ENCODE peak calls at places on chromosomes 7 and 10, in eight cellular contexts. One of them, this sample, is unnamed.

GRCh38 chr7:105654994-105655900 is 74.0 kb upstream of the EFCAB10 start:
- DNase-seq in brain microvascular endothelial cell: no peak
- DNase-seq in Peyer's patch: no peak
- DNase-seq in adrenal gland: no peak
- DNase-seq in heart right ventricle: peak
- DNase-seq in mammary epithelial cell: peak
- DNase-seq in AG04449: no peak
- DNase-seq in kidney epithelial cell: no peak
- DNase-seq in this sample: peak

GRCh38 chr7:66099551-66100407 is 14.9 kb upstream of the CRCP start:
- DNase-seq in Peyer's patch: peak
- DNase-seq in brain microvascular endothelial cell: peak
- DNase-seq in mammary epithelial cell: peak
- DNase-seq in AG04449: peak
- DNase-seq in adrenal gland: peak
- DNase-seq in kidney epithelial cell: no peak
- DNase-seq in heart right ventricle: peak
- DNase-seq in this sample: peak

GRCh38 chr10:65341323-65341922 is 1584.4 kb upstream of the LRRTM3 start:
- DNase-seq in adrenal gland: peak
- DNase-seq in AG04449: no peak
- DNase-seq in Peyer's patch: no peak
- DNase-seq in brain microvascular endothelial cell: peak
- DNase-seq in mammary epithelial cell: peak
- DNase-seq in kidney epithelial cell: peak
- DNase-seq in heart right ventricle: peak
- DNase-seq in this sample: peak

GRCh38 chr10:131858583-131859340 is 42.0 kb upstream of the PPP2R2D start:
- DNase-seq in AG04449: no peak
- DNase-seq in Peyer's patch: peak
- DNase-seq in heart right ventricle: no peak
- DNase-seq in mammary epithelial cell: no peak
- DNase-seq in adrenal gland: no peak
- DNase-seq in kidney epithelial cell: no peak
- DNase-seq in brain microvascular endothelial cell: no peak
- DNase-seq in this sample: no peak

GRCh38 chr10:73790886-73791625 is 5.7 kb downstream of the ZSWIM8 start:
- DNase-seq in mammary epithelial cell: no peak
- DNase-seq in kidney epithelial cell: no peak
- DNase-seq in heart right ventricle: no peak
- DNase-seq in adrenal gland: no peak
- DNase-seq in Peyer's patch: no peak
- DNase-seq in brain microvascular endothelial cell: no peak
- DNase-seq in AG04449: no peak
- DNase-seq in this sample: no peak

GRCh38 chr7:151366141-151366871 is 24.7 kb downstream of the NUB1 start:
- DNase-seq in Peyer's patch: no peak
- DNase-seq in heart right ventricle: no peak
- DNase-seq in mammary epithelial cell: no peak
- DNase-seq in AG04449: no peak
- DNase-seq in adrenal gland: no peak
- DNase-seq in kidney epithelial cell: no peak
- DNase-seq in brain microvascular endothelial cell: peak
- DNase-seq in this sample: no peak

GRCh38 chr10:930415-931325 is 835 bp downstream of the LARP4B start:
- DNase-seq in heart right ventricle: no peak
- DNase-seq in Peyer's patch: peak
- DNase-seq in mammary epithelial cell: peak
- DNase-seq in brain microvascular endothelial cell: no peak
- DNase-seq in adrenal gland: peak
- DNase-seq in AG04449: peak
- DNase-seq in kidney epithelial cell: no peak
- DNase-seq in this sample: no peak

GRCh38 chr10:132393695-132394181 is 3.3 kb upstream of the PWWP2B start:
- DNase-seq in brain microvascular endothelial cell: no peak
- DNase-seq in mammary epithelial cell: no peak
- DNase-seq in Peyer's patch: no peak
- DNase-seq in heart right ventricle: no peak
- DNase-seq in kidney epithelial cell: no peak
- DNase-seq in adrenal gland: no peak
- DNase-seq in AG04449: no peak
- DNase-seq in this sample: no peak

GRCh38 chr7:74063223-74063641 is 20.4 kb upstream of the LIMK1 start:
- DNase-seq in Peyer's patch: peak
- DNase-seq in adrenal gland: no peak
- DNase-seq in kidney epithelial cell: no peak
- DNase-seq in AG04449: no peak
- DNase-seq in heart right ventricle: no peak
- DNase-seq in mammary epithelial cell: no peak
- DNase-seq in brain microvascular endothelial cell: no peak
- DNase-seq in this sample: no peak

GRCh38 chr7:74063646-74064045 is 20.0 kb upstream of the LIMK1 start:
- DNase-seq in brain microvascular endothelial cell: no peak
- DNase-seq in mammary epithelial cell: no peak
- DNase-seq in kidney epithelial cell: no peak
- DNase-seq in AG04449: no peak
- DNase-seq in adrenal gland: no peak
- DNase-seq in Peyer's patch: peak
- DNase-seq in heart right ventricle: no peak
- DNase-seq in this sample: no peak

GRCh38 chr7:74064696-74065095 is 18.9 kb upstream of the LIMK1 start:
- DNase-seq in adrenal gland: no peak
- DNase-seq in kidney epithelial cell: no peak
- DNase-seq in brain microvascular endothelial cell: no peak
- DNase-seq in Peyer's patch: peak
- DNase-seq in AG04449: no peak
- DNase-seq in heart right ventricle: no peak
- DNase-seq in mammary epithelial cell: no peak
- DNase-seq in this sample: no peak

GRCh38 chr7:74059681-74060588 is 23.7 kb upstream of the LIMK1 start:
- DNase-seq in brain microvascular endothelial cell: no peak
- DNase-seq in AG04449: no peak
- DNase-seq in heart right ventricle: no peak
- DNase-seq in Peyer's patch: peak
- DNase-seq in kidney epithelial cell: no peak
- DNase-seq in mammary epithelial cell: peak
- DNase-seq in adrenal gland: peak
- DNase-seq in this sample: no peak

DNA sequence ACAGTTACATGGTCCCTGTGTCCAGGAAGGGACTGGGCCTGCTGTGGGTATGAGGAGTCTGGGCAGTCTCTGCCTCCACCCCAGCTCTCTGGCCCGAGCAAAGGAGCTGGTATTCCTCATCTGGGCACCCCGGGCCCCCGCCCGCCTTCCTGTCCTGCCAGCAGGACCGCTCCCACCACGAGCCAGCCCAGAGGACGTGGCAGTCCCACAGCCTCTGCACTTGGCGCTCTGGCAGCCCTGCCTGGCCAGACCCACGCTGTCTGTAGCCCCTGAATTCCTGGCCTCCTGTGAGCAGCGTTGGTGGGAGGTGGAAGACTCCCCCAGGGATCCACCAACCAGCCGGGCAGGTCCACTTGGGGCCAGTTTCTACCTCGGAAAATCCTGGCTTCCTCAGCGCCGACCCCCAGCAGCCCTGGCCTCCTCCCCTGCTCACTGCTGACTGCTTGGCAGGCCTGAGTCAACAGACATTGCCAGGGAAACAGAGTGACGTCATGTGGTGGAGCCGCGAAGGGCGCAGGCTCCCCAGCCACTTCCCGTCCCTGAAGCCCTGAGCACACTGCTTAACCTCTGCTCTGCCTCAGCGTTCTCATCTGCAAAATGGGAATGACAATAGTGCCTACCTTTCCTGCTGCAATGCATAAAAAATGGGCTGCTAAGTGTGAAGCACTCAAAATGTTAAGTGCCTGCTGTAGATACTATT is 21.6 kb upstream of the LIMK1 start:
- DNase-seq in Peyer's patch: peak
- DNase-seq in kidney epithelial cell: peak
- DNase-seq in heart right ventricle: peak
- DNase-seq in adrenal gland: peak
- DNase-seq in AG04449: no peak
- DNase-seq in mammary epithelial cell: peak
- DNase-seq in brain microvascular endothelial cell: peak
- DNase-seq in this sample: peak
- H3K4me3 ChIP-seq in Peyer's patch: peak
- H3K4me3 ChIP-seq in kidney epithelial cell: peak
- H3K4me3 ChIP-seq in heart right ventricle: peak
- H3K4me3 ChIP-seq in adrenal gland: peak
- H3K4me3 ChIP-seq in AG04449: peak
- H3K4me3 ChIP-seq in mammary epithelial cell: no peak
- H3K4me3 ChIP-seq in brain microvascular endothelial cell: peak
- H3K4me3 ChIP-seq in this sample: no peak

DNA sequence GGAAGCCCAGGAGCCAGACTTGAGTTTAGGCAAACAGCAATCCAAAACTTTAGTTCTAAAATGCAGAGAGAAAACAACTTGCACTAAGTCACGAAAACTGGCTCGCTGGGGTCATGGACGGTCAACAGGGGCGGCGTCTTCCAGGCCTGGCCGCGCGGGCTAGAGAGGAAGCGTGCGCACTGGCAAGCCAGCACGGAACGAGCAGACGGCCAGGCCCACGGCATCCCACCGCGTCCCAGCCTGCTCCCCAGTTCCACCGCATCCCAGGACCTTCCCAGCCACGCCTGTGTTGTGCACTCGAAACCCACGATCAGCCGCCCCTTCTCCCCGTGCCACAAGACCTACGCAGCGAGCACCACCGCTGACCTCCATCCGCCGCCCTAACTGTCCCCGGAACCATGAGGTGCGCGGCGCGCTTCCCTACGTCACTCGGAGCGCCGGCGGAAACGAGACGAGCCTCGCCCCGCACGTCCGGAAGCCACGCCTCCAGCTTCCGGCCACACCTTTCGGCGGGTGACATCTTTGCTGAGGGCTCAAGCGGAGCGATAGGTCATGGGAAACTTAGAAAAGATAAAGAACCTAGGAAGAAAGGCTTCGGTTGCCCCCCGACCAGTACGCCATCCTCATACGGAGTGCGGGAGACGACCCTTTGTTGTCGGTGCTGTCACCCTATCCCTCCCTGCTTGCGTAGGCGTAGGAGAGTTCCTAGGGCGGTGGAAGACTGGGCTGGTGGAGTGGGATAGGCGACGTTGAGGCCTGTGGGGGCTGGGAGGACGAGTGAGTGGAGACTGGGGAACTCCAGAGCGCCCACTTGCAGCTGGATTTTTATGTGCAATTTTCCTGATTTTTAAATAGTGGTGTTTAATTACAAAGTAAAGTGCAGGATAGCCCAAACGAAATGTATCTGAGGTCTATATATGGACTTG is at the start of gene TBRG4:
- DNase-seq in adrenal gland: peak
- DNase-seq in brain microvascular endothelial cell: peak
- DNase-seq in Peyer's patch: peak
- DNase-seq in AG04449: peak
- DNase-seq in kidney epithelial cell: peak
- DNase-seq in mammary epithelial cell: peak
- DNase-seq in heart right ventricle: peak
- DNase-seq in this sample: peak
- TF ChIP-seq CTCF in adrenal gland: peak
- TF ChIP-seq CTCF in brain microvascular endothelial cell: peak
- TF ChIP-seq CTCF in Peyer's patch: no peak
- TF ChIP-seq CTCF in AG04449: peak
- TF ChIP-seq CTCF in kidney epithelial cell: peak
- TF ChIP-seq CTCF in mammary epithelial cell: peak
- TF ChIP-seq CTCF in heart right ventricle: peak
- TF ChIP-seq CTCF in this sample: peak

GRCh38 chr7:994592-995308 is 11.8 kb downstream of the CYP2W1 start:
- DNase-seq in mammary epithelial cell: no peak
- DNase-seq in kidney epithelial cell: no peak
- DNase-seq in adrenal gland: no peak
- DNase-seq in heart right ventricle: no peak
- DNase-seq in brain microvascular endothelial cell: no peak
- DNase-seq in AG04449: no peak
- DNase-seq in Peyer's patch: no peak
- DNase-seq in this sample: no peak

GRCh38 chr7:992742-993607 is 10.0 kb downstream of the CYP2W1 start:
- DNase-seq in mammary epithelial cell: peak
- DNase-seq in kidney epithelial cell: peak
- DNase-seq in adrenal gland: peak
- DNase-seq in heart right ventricle: peak
- DNase-seq in AG04449: peak
- DNase-seq in brain microvascular endothelial cell: peak
- DNase-seq in Peyer's patch: peak
- DNase-seq in this sample: peak

GRCh38 chr7:997404-998395 is 14.7 kb downstream of the CYP2W1 start:
- DNase-seq in AG04449: no peak
- DNase-seq in brain microvascular endothelial cell: no peak
- DNase-seq in Peyer's patch: no peak
- DNase-seq in mammary epithelial cell: no peak
- DNase-seq in adrenal gland: no peak
- DNase-seq in heart right ventricle: no peak
- DNase-seq in kidney epithelial cell: no peak
- DNase-seq in this sample: no peak

GRCh38 chr7:996089-996872 is 13.3 kb downstream of the CYP2W1 start:
- DNase-seq in brain microvascular endothelial cell: no peak
- DNase-seq in Peyer's patch: no peak
- DNase-seq in AG04449: no peak
- DNase-seq in kidney epithelial cell: no peak
- DNase-seq in adrenal gland: no peak
- DNase-seq in heart right ventricle: no peak
- DNase-seq in mammary epithelial cell: no peak
- DNase-seq in this sample: no peak

DNA sequence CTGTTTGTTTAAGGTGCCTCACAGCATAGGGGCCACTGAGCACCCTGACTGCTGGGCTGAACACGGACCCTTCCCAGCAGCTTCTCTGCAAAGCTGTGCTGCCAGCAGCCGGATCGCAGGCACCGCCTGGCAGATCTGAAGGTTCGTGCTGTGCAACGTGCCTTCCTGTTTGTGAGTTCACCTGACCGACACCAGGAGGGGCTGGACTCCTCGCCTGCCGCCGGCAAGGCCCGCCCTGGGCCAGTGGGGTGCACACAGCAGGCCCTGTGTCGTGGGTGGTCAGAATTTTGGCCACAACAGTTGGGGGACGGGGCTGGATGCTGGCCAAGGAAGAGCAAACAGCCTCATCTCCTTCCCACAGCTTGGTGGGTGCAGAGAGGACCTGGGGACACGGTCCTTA is 12.6 kb downstream of the CYP2W1 start:
- DNase-seq in heart right ventricle: no peak
- DNase-seq in AG04449: no peak
- DNase-seq in adrenal gland: no peak
- DNase-seq in mammary epithelial cell: no peak
- DNase-seq in kidney epithelial cell: no peak
- DNase-seq in Peyer's patch: no peak
- DNase-seq in brain microvascular endothelial cell: no peak
- DNase-seq in this sample: no peak
- H3K4me3 ChIP-seq in heart right ventricle: no peak
- H3K4me3 ChIP-seq in AG04449: no peak
- H3K4me3 ChIP-seq in adrenal gland: no peak
- H3K4me3 ChIP-seq in mammary epithelial cell: no peak
- H3K4me3 ChIP-seq in kidney epithelial cell: no peak
- H3K4me3 ChIP-seq in Peyer's patch: no peak
- H3K4me3 ChIP-seq in brain microvascular endothelial cell: no peak
- H3K4me3 ChIP-seq in this sample: no peak

DNA sequence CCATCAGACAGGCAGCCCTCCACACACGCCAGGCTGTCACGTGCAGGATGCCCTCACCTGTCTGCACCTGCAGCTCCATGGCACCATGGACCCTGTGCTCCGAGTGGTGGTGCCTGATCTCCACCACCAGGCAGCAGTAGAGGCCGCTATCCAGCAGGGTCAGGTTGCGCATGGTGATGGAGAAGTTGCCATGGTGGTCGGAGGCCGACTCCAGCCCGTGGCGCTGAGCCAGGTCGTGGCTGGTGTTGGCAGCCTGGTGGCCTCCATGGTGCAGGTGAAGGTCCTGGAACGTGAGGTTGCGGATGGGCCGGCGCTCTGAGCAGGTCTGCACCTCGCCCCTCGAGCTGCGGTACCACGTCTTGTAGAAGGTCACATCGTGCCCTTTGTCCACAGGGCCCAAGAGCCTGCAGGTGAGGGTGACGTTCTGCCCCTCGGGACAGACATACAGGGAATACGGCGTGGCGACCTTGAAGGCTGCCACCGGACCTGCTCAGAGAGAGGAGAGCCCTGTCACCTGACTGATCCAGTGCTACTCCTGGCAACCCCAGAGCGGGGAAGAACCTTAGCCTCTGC is 11.7 kb downstream of the VSIR start:
- DNase-seq in mammary epithelial cell: no peak
- DNase-seq in heart right ventricle: no peak
- DNase-seq in AG04449: no peak
- DNase-seq in Peyer's patch: no peak
- DNase-seq in brain microvascular endothelial cell: no peak
- DNase-seq in kidney epithelial cell: no peak
- DNase-seq in adrenal gland: no peak
- DNase-seq in this sample: no peak
- TF ChIP-seq CTCF in mammary epithelial cell: no peak
- TF ChIP-seq CTCF in heart right ventricle: no peak
- TF ChIP-seq CTCF in AG04449: no peak
- TF ChIP-seq CTCF in Peyer's patch: no peak
- TF ChIP-seq CTCF in brain microvascular endothelial cell: peak
- TF ChIP-seq CTCF in kidney epithelial cell: peak
- TF ChIP-seq CTCF in adrenal gland: no peak
- TF ChIP-seq CTCF in this sample: no peak

This sample was measured in astrocyte of the cerebellum.